ENCODE peak calls at places on chromosomes 16 and 17, in four cellular contexts. M is GM12878, O is HepG2, F is H1. Q is an unnamed sample.
A peak's percentile ranks its signal among the peaks of the same experiment; 100 is the strongest.

GRCh38 chr17:8250101-8250500 is 1.0 kb downstream of the PFAS start:
- DNase-seq in M (no peak), O (no peak), F (no peak), Q (no peak)

GRCh38 chr16:6209355-6209930 is 1111.8 kb upstream of the EEF2KMT start:
- DNase-seq in M (no peak), O (no peak), F (no peak), Q (no peak)

GRCh38 chr16:86931410-86931941 is 353.1 kb downstream of the FOXL1 start:
- DNase-seq in M (no peak), O (no peak), F (no peak), Q (no peak)

GRCh38 chr16:84153660-84154214 is 8.6 kb downstream of the DNAAF1 start:
- DNase-seq in M (no peak), O (no peak), F (no peak), Q (no peak)

GRCh38 chr17:59839646-59840328 is 53.0 kb downstream of the TUBD1 start:
- DNase-seq in M (no peak), O (no peak), F (no peak), Q (no peak)

GRCh38 chr16:9256196-9256595 is 164.8 kb downstream of the HAPSTR1 start:
- DNase-seq in M (no peak), O (peak; percentile 66), F (peak; percentile 58), Q (peak; percentile 34)

GRCh38 chr17:80872999-80873951 is 118.4 kb upstream of the CHMP6 start:
- DNase-seq in M (no peak), O (no peak), F (peak; percentile 38), Q (no peak)

GRCh38 chr17:43445009-43445589 is 38.7 kb upstream of the DHX8 start:
- DNase-seq in M (no peak), O (no peak), F (no peak), Q (no peak)

GRCh38 chr17:82911822-82912221 is 72.0 kb upstream of the ZNF750 start:
- DNase-seq in M (no peak), O (no peak), F (no peak), Q (no peak)

GRCh38 chr16:19980866-19981265 is 92.8 kb downstream of the GPR139 start:
- DNase-seq in M (no peak), O (peak; percentile 34), F (no peak), Q (peak; percentile 41)

GRCh38 chr16:73122604-73123386 is 74.9 kb upstream of the ZFHX3 start:
- DNase-seq in M (no peak), O (no peak), F (no peak), Q (no peak)

GRCh38 chr17:32479074-32479617 is 7.6 kb upstream of the CDK5R1 start:
- DNase-seq in M (no peak), O (no peak), F (no peak), Q (no peak)

GRCh38 chr17:77140878-77141767 is at the start of gene SEC14L1:
- DNase-seq in M (no peak), O (peak; percentile 68), F (peak; percentile 29), Q (peak; percentile 89)

GRCh38 chr16:31086629-31086906 is 2.2 kb downstream of the PRSS53 start:
- DNase-seq in M (no peak), O (no peak), F (no peak), Q (no peak)

GRCh38 chr16:55297910-55298175 is 26.2 kb upstream of the IRX6 start:
- DNase-seq in M (no peak), O (no peak), F (no peak), Q (no peak)

GRCh38 chr17:11182430-11182829 is 58.6 kb upstream of the SHISA6 start:
- DNase-seq in M (no peak), O (no peak), F (no peak), Q (no peak)

GRCh38 chr16:85690469-85691064 is 1.8 kb upstream of the GINS2 start:
- DNase-seq in M (no peak), O (peak; percentile 31), F (no peak), Q (peak; percentile 62)

GRCh38 chr17:82424001-82424862 is 5.8 kb upstream of the OGFOD3 start:
- DNase-seq in M (no peak), O (peak; percentile 72), F (no peak), Q (peak; percentile 73)

DNA sequence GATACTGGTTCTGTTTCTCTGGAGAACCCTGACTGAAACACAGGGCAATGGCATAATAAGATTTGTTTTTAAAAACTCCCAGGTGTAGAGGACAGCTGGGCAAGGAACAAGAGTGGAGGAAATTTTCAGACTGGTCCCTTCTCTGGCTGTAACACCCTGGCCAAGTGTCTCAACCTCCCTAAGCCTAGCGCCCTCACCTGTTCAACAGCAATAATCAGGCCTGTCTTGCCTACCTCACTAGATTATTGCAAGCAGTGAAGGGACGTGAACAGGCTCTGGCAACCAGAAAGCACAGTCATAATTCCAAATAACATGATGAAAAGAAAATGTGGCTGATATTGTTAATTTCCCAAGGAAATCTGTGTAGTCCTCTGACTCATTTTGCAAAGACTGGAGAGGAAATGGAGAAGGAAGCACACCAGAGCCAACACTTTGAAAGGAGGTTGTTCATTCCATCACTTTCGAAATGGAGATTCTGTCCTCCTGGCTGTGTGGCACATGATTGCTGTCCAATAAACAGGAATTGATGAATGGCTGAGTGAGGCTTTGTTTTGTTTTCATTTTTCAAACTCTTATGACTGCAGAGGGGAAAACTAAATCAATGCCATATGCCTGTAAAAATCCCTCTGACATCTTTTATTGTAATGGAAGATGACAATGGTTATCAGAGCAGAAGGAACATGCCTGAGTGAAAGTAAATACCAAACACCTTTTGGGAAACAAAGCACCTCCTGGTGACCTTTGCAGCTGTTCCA is 87.4 kb upstream of the HLF start:
- DNase-seq in M (no peak), O (peak; percentile 28), F (no peak), Q (no peak)
- TF ChIP-seq TCF12 in M (no peak), O (no peak), F (no peak), Q (peak; percentile 29)

DNA sequence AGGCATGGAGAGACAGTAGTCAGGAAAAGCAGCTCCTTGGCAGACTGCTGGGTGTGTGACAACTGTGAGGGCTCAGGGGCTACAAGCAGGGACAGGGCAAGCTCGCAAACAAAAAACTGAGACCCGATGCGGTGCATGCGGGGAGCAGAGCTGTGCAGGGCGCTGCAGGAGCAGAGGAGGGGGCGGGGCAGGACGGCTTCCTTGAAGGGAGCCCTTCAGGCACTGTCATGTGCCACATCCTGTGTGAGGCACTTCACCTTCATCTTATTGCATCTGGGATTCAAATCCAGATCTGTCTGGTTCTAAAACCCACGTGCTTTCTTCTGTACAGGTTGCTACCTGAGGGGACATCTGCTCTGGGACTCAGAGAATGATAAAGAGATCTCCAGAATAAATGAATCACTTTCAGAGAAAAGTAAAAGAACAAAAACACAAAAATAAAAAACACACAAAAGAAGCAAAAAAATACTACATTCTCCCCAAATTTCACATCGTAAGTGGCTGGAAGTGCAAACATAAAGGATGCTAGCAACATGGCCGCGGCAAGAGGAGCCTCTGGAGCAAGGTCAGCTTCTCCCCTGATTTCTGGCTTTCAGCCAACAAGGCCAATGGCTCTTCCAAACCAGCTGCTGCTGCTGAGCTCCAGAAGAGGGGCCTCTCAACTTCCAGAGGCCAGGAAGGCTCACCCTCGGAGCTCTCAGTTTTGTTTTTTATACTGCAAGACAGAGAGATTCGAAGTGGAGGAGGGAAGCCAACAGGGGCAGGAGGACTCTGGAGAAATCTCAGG is 14.2 kb downstream of the LYRM9 start:
- DNase-seq in M (no peak), O (no peak), F (no peak), Q (peak; percentile 30)
- TF ChIP-seq CHD2 in M (no peak), O (no peak), F (no peak), Q (no peak)

GRCh38 chr17:7220593-7221280 is 999 bp downstream of the ACADVL start:
- DNase-seq in M (no peak), O (peak; percentile 44), F (no peak), Q (peak; percentile 79)
- TF ChIP-seq TCF12 in M (no peak), O (no peak), F (no peak), Q (no peak)

GRCh38 chr17:2335726-2336214 is 487 bp downstream of the TSR1 start:
- DNase-seq in M (no peak), O (no peak), F (no peak), Q (peak; percentile 40)

GRCh38 chr17:2337152-2337810 is at the start of gene SGSM2:
- DNase-seq in M (no peak), O (peak; percentile 42), F (no peak), Q (peak; percentile 98)

GRCh38 chr17:2336215-2337151 is at the start of gene TSR1:
- DNase-seq in M (peak; percentile 55), O (peak; percentile 87), F (peak; percentile 67), Q (peak; percentile 97)

GRCh38 chr17:2343421-2343820 is 6.1 kb downstream of the SGSM2 start:
- DNase-seq in M (no peak), O (no peak), F (no peak), Q (no peak)

DNA sequence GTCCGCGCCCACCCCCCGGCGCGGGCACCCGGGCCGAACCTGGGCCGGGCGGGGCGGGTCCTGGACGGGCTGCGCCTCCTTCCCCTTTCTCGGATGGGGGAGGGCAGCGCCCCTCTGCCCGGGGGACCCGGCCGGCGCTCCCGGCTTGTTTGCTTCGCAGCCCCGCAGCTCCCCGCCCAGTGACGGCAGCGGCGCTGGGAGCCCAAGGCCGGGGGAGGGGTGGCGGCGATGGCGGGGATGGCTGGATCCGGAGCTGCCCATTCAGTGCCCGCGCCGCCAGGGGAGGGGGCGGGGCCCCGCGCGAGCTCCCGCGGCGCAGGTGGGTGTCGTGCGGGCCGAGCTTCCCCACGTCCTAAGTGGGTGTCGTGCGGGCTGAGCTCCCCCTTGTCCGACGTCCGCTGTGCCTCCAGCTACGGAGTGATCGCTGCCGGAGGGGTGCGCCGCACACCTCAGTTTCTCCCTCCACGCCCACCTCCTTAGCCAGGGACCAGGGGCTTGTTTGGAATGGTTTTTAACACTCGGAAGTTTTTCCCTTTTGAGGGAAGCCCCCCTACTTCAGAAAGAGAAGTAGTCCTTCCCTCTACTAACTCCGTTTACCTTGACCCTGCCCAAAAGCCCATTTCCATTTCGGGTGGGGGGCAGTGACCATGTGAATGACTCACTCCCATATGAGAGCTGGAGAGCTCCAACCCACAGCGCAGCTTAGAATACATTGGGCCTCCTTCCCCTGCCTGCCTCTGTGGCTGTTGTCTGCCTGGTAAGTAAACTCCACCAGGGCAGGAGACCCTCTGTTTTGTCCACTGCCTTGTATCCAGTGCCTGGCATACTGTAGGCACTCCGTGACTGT is 733 bp downstream of the SGSM2 start:
- DNase-seq in M (no peak), O (peak; percentile 46), F (no peak), Q (peak; percentile 94)
- TF ChIP-seq CHD2 in M (no peak), O (no peak), F (no peak), Q (peak; percentile 44)

GRCh38 chr17:79842136-79842655 is 3.0 kb upstream of the CBX4 start:
- DNase-seq in M (no peak), O (no peak), F (no peak), Q (no peak)
- TF ChIP-seq TCF12 in M (no peak), O (no peak), F (no peak), Q (no peak)

DNA sequence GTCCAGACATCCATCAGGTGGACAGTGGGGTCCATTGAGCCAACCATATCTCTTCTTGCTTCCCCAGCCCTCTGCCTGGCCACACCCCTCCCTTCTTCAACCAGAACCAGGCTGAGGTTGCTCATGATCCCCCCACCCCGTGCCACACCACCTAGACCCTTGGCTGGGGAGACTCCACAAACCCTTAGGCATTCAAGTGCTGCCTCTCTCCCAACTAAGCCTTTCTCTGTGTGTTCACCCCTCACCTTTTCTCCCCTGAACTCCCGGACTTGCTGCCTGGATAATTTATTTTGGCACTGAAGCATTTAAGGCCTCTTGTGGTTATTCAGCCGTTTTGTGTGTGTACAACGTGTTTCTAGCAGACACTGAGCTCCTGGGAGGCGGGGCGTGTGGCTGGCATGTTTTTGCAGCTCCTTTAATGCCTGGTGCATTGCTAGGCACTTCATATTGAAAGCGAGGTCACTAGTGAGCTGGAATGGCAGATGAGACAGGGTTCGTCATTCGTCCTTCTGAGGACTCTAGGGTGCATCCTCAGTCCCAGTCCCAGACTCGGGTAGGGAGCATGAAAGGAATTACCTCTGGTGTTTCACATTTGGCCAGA is 28.7 kb downstream of the CACNA1G start:
- DNase-seq in M (no peak), O (no peak), F (no peak), Q (no peak)
- TF ChIP-seq CHD2 in M (no peak), O (no peak), F (no peak), Q (no peak)